ENCODE peak calls at places on chromosomes 4 and X, in six cellular contexts. A is AG09309, R is heart left ventricle, N is choroid plexus epithelial cell, G is MCF 10A, U is brain microvascular endothelial cell. K is an unnamed sample.

GRCh38 chrX:134949271-134949670 is 41.5 kb upstream of the SMIM10 start:
- DNase-seq in A (no peak), R (no peak), N (peak), G (no peak), U (peak), K (no peak)

GRCh38 chr4:118865091-118865708 is 23.5 kb upstream of the SYNPO2 start:
- DNase-seq in A (no peak), R (no peak), N (peak), G (peak), U (peak), K (peak)

GRCh38 chr4:24102621-24103020 is 212.8 kb upstream of the PPARGC1A start:
- DNase-seq in A (no peak), R (no peak), N (no peak), G (no peak), U (no peak), K (no peak)

GRCh38 chrX:49627030-49627777 is 28.4 kb downstream of the GAGE1 start:
- DNase-seq in A (no peak), R (no peak), N (no peak), G (no peak), U (no peak), K (no peak)

GRCh38 chrX:118181030-118181429 is 64.4 kb upstream of the KLHL13 start:
- DNase-seq in A (no peak), R (no peak), N (no peak), G (peak), U (no peak), K (peak)

GRCh38 chrX:3520987-3521875 is 174.8 kb upstream of the MXRA5 start:
- DNase-seq in A (no peak), R (no peak), N (peak), G (no peak), U (no peak), K (peak)

GRCh38 chr4:152485726-152486276 is 50.1 kb downstream of the FBXW7 start:
- DNase-seq in A (peak), R (no peak), N (peak), G (peak), U (peak), K (peak)

GRCh38 chrX:154714925-154715324 is 36.0 kb downstream of the GAB3 start:
- DNase-seq in A (no peak), R (no peak), N (peak), G (peak), U (peak), K (peak)

GRCh38 chrX:69025802-69026301 is 139.4 kb downstream of the PJA1 start:
- DNase-seq in A (peak), R (no peak), N (peak), G (peak), U (peak), K (peak)

GRCh38 chrX:110699109-110699508 is 96.5 kb downstream of the CHRDL1 start:
- DNase-seq in A (no peak), R (no peak), N (no peak), G (peak), U (no peak), K (peak)

GRCh38 chrX:119236599-119237525 is 777 bp downstream of the PGRMC1 start:
- DNase-seq in A (no peak), R (no peak), N (peak), G (peak), U (peak), K (peak)

GRCh38 chrX:8726031-8726652 is 5.8 kb downstream of the ANOS1 start:
- DNase-seq in A (no peak), R (no peak), N (peak), G (peak), U (no peak), K (no peak)

GRCh38 chrX:1661048-1661921 is 46.4 kb downstream of the ASMT start:
- DNase-seq in A (no peak), R (peak), N (no peak), G (no peak), U (no peak), K (no peak)

GRCh38 chrX:1656379-1656778 is 41.5 kb downstream of the ASMT start:
- DNase-seq in A (no peak), R (no peak), N (no peak), G (no peak), U (no peak), K (no peak)

GRCh38 chrX:1658083-1658463 is 43.2 kb downstream of the ASMT start:
- DNase-seq in A (no peak), R (no peak), N (no peak), G (no peak), U (no peak), K (no peak)

GRCh38 chrX:1659664-1660461 is 45.0 kb downstream of the ASMT start:
- DNase-seq in A (no peak), R (no peak), N (no peak), G (no peak), U (no peak), K (no peak)

DNA sequence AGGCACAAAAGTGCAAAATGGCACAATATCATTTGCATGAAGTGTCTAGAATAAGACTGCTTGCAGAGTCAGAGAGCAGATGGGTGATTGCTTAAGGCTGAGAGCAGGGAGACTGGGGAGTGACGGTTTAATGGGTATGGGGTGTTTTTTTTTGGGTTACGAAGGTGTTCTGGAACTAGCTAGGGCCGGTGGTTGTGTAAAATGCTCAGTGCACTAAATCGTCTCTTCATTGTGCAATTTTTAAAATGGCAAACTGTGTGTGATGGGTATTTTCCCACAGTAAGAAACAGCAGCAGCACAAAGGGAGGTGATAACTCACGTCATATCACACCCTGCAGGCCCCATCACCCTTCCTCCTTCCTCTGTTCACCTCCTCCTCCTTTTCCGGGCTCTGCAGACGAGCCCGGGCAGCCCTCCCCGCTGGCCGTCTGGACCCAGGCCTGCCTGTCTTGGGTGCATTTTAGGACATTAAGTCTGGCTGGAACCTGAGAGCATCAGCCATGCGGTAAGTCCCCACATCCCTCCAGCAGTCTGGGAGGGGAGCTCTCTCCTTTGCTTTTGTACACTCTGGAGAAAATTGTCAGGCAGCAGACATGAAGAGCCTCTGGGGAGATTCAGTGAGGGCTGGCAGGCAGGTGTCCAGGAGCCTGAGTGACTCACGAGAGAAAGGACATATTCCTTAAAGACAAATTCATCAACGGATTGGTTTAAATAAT is 42.7 kb downstream of the ASMT start:
- DNase-seq in A (no peak), R (no peak), N (peak), G (peak), U (no peak), K (peak)
- TF ChIP-seq CTCF in A (no peak), R (no peak), N (no peak), G (no peak), U (no peak), K (peak)

DNA sequence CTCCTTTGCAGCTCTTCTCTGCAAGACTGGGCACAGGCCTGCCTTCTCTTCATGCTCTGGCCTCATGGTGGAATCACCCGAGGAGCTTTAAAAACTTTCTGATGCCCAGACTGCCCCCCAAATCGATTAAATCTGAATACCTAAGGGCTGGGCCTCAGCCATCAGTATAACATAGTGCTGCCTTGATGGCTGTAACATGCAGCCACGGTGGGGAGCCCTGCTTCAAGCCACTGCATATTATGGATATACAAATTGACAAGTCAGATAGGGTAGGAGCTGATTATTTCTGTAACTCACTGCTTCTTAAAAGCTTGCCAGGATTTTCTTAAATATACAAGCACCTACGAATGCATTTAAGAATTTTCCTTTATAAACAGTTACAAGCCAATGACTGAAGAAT is 40.5 kb downstream of the GPM6B start:
- DNase-seq in A (no peak), R (no peak), N (no peak), G (no peak), U (no peak), K (no peak)
- TF ChIP-seq CTCF in A (no peak), R (no peak), N (no peak), G (no peak), U (no peak), K (no peak)

DNA sequence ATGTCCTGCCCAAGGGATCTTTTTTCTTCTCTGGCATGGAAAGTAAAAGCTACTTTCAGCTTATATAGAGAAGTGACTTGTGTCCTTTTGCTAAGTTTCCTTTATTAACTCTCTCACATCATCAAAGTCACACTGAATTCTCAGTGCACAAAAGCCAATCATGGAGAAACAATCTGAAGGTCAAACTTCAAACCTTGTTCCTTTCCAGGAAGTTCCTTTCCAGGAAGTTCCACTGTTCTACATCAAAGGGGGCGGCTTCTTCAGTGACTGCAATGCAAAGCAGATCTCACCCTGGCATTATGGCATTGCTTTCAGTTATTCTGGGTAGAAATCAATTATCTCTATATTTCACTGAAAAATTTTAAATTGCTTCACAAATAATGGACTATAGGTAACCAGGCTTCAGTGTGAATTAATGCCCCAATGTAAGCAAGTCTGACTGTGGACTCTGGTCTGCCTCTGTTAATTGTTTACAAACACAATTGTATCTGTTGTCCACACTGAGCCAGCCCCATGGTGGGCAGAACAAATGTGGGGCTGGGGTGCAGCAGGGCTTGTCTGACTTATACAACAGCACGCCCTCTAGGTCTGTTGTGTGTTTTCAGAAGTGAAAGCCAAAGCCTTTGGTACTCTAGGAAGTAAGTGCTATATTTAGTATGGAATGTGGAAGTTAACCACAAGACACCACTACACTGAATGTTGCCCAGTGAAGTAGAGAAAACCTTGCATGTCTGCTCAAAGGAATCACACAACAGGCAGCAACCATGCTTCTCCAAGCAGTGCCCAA is 98.8 kb downstream of the CDS1 start:
- DNase-seq in A (peak), R (no peak), N (peak), G (peak), U (peak), K (peak)
- TF ChIP-seq CTCF in A (peak), R (no peak), N (peak), G (no peak), U (peak), K (peak)

DNA sequence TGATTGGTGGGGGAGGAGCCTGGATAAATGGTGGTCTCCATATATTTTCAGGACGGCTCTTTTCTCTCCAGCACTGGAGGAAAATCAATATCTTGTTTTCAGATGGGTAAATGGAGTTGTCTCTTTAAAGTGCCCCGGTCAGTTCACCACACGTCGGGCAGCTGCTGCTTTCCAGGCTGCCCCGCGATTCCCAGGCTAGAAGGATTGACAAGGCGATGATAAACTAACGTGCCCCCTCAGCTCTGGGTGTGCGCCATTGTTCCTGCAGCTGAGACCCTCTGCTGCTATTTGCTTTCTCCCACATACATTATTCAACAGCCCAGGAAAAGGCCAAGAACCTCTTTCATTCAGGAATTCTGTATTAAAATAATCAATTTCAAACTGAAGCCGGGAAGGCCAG is 254.5 kb downstream of the SOX3 start:
- DNase-seq in A (no peak), R (no peak), N (no peak), G (no peak), U (no peak), K (no peak)
- TF ChIP-seq CTCF in A (no peak), R (no peak), N (no peak), G (no peak), U (no peak), K (no peak)

GRCh38 chrX:33831211-33831610 is 300.9 kb downstream of the FAM47A start:
- DNase-seq in A (no peak), R (no peak), N (no peak), G (peak), U (no peak), K (no peak)
- TF ChIP-seq CTCF in A (no peak), R (no peak), N (no peak), G (no peak), U (no peak), K (no peak)

GRCh38 chrX:44542567-44543325 is at the start of gene FUNDC1:
- DNase-seq in A (peak), R (peak), N (peak), G (peak), U (peak), K (peak)
- TF ChIP-seq CTCF in A (peak), R (peak), N (peak), G (no peak), U (peak), K (peak)

DNA sequence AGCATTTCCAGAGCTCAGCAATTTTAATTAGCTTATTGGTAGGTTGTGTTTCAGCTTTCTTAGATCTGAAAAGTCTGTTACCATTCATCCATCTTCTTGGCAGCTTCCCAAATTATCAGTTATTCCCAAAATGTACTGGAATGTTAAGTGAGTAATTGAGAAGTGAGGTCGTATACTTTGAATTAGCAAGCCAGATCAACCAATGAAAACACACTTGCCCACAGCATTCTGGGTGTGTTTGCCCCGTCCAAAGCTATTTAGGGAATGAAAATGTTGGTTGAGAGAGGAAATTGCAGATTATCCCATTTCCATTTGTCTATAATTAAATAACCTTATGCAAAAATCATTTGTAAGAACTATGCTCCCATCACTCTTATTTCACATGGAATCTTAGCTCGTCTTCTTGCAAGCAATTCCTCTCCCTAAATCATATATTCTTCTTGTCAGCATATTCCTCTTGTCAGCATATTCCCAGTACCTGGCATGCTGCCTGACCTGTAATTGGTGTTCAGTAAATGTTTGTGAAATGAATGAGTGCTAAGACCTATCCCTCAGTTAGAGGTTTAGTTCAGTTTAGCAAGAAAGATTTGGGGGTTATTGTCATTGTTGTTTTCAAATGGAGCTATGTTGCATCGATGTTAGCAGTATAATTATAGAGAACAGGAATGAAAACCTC is 23.3 kb upstream of the ANTXR2 start:
- DNase-seq in A (no peak), R (no peak), N (peak), G (peak), U (no peak), K (no peak)
- TF ChIP-seq CTCF in A (no peak), R (no peak), N (no peak), G (no peak), U (no peak), K (no peak)

GRCh38 chr4:113684534-113685091 is 76.9 kb downstream of the CAMK2D start:
- DNase-seq in A (peak), R (peak), N (peak), G (peak), U (peak), K (peak)
- TF ChIP-seq CTCF in A (peak), R (peak), N (peak), G (no peak), U (peak), K (peak)

GRCh38 chrX:53481816-53482485 is 47.8 kb upstream of the HSD17B10 start:
- DNase-seq in A (peak), R (no peak), N (peak), G (peak), U (peak), K (peak)

GRCh38 chrX:53479295-53479694 is 45.1 kb upstream of the HSD17B10 start:
- DNase-seq in A (no peak), R (no peak), N (no peak), G (no peak), U (no peak), K (no peak)

GRCh38 chrX:53483838-53484420 is 49.8 kb upstream of the HSD17B10 start:
- DNase-seq in A (peak), R (no peak), N (no peak), G (no peak), U (no peak), K (peak)

GRCh38 chrX:53476371-53476770 is 42.2 kb upstream of the HSD17B10 start:
- DNase-seq in A (peak), R (no peak), N (peak), G (peak), U (peak), K (peak)

DNA sequence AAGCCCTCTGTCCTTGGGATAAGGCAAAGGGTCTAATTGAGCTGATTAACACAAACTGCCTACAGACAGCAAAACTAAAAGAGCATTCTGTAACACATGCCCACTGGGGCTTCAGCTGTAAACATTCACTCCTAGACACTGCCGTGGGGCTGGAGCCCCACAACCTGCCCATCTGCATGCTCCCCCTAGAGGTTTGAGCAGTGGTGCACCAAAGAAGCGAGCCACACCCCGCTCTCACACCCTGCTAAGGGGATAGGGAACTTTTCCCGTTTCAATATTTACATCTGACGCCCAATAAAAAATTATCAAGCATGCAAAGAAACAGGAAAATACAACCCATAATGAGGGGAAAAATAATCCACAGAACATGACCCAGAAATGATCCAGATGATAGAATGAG is 46.9 kb upstream of the HSD17B10 start:
- DNase-seq in A (no peak), R (no peak), N (no peak), G (peak), U (no peak), K (no peak)
- TF ChIP-seq CTCF in A (peak), R (no peak), N (peak), G (peak), U (peak), K (peak)

GRCh38 chrX:101206471-101206870 is 13.1 kb upstream of the DRP2 start:
- DNase-seq in A (no peak), R (no peak), N (peak), G (peak), U (peak), K (peak)
- TF ChIP-seq CTCF in A (peak), R (peak), N (peak), G (peak), U (peak), K (peak)

K was measured in astrocyte of the spinal cord.